ENCODE peak calls at places on chromosomes 6 and 20, in eight cellular contexts. One of them, this sample, is unnamed.

GRCh38 chr6:52697903-52698302 is 27.0 kb downstream of the TMEM14A start:
- DNase-seq in colonic mucosa: no peak
- DNase-seq in CD4-positive, alpha-beta T cell: no peak
- DNase-seq in GM23248: peak
- DNase-seq in right atrium auricular region: no peak
- DNase-seq in ascending aorta: no peak
- DNase-seq in heart right ventricle: no peak
- DNase-seq in tibial artery: no peak
- DNase-seq in this sample: no peak

GRCh38 chr6:12593720-12594540 is 122.6 kb upstream of the PHACTR1 start:
- DNase-seq in colonic mucosa: no peak
- DNase-seq in CD4-positive, alpha-beta T cell: no peak
- DNase-seq in GM23248: no peak
- DNase-seq in right atrium auricular region: no peak
- DNase-seq in ascending aorta: no peak
- DNase-seq in heart right ventricle: no peak
- DNase-seq in tibial artery: no peak
- DNase-seq in this sample: no peak

GRCh38 chr20:20396794-20397193 is 28.9 kb downstream of the INSM1 start:
- DNase-seq in colonic mucosa: no peak
- DNase-seq in CD4-positive, alpha-beta T cell: no peak
- DNase-seq in GM23248: no peak
- DNase-seq in right atrium auricular region: no peak
- DNase-seq in ascending aorta: no peak
- DNase-seq in heart right ventricle: no peak
- DNase-seq in tibial artery: no peak
- DNase-seq in this sample: no peak

GRCh38 chr6:142942805-142943227 is 2.2 kb downstream of the HIVEP2 start:
- DNase-seq in colonic mucosa: no peak
- DNase-seq in CD4-positive, alpha-beta T cell: no peak
- DNase-seq in GM23248: peak
- DNase-seq in right atrium auricular region: no peak
- DNase-seq in ascending aorta: no peak
- DNase-seq in heart right ventricle: no peak
- DNase-seq in tibial artery: no peak
- DNase-seq in this sample: no peak

GRCh38 chr20:47768016-47768953 is 17.0 kb downstream of the SULF2 start:
- DNase-seq in colonic mucosa: peak
- DNase-seq in CD4-positive, alpha-beta T cell: no peak
- DNase-seq in GM23248: no peak
- DNase-seq in right atrium auricular region: peak
- DNase-seq in ascending aorta: no peak
- DNase-seq in heart right ventricle: peak
- DNase-seq in tibial artery: no peak
- DNase-seq in this sample: no peak

GRCh38 chr6:42043787-42044475 is 6.4 kb upstream of the TAF8 start:
- DNase-seq in colonic mucosa: peak
- DNase-seq in CD4-positive, alpha-beta T cell: peak
- DNase-seq in GM23248: peak
- DNase-seq in right atrium auricular region: peak
- DNase-seq in ascending aorta: peak
- DNase-seq in heart right ventricle: peak
- DNase-seq in tibial artery: peak
- DNase-seq in this sample: peak

GRCh38 chr20:13284830-13285229 is 63.8 kb downstream of the ISM1 start:
- DNase-seq in colonic mucosa: no peak
- DNase-seq in CD4-positive, alpha-beta T cell: no peak
- DNase-seq in GM23248: no peak
- DNase-seq in right atrium auricular region: no peak
- DNase-seq in ascending aorta: no peak
- DNase-seq in heart right ventricle: no peak
- DNase-seq in tibial artery: no peak
- DNase-seq in this sample: no peak

GRCh38 chr20:47678536-47678935 is 106.7 kb downstream of the SULF2 start:
- DNase-seq in colonic mucosa: no peak
- DNase-seq in CD4-positive, alpha-beta T cell: no peak
- DNase-seq in GM23248: no peak
- DNase-seq in right atrium auricular region: no peak
- DNase-seq in ascending aorta: no peak
- DNase-seq in heart right ventricle: no peak
- DNase-seq in tibial artery: no peak
- DNase-seq in this sample: no peak

GRCh38 chr20:46485431-46485830 is 27.9 kb downstream of the ZNF334 start:
- DNase-seq in colonic mucosa: no peak
- DNase-seq in CD4-positive, alpha-beta T cell: no peak
- DNase-seq in GM23248: peak
- DNase-seq in right atrium auricular region: no peak
- DNase-seq in ascending aorta: no peak
- DNase-seq in heart right ventricle: no peak
- DNase-seq in tibial artery: no peak
- DNase-seq in this sample: no peak

GRCh38 chr20:63587781-63588591 is 13.9 kb upstream of the HELZ2 start:
- DNase-seq in colonic mucosa: no peak
- DNase-seq in CD4-positive, alpha-beta T cell: no peak
- DNase-seq in GM23248: no peak
- DNase-seq in right atrium auricular region: no peak
- DNase-seq in ascending aorta: no peak
- DNase-seq in heart right ventricle: no peak
- DNase-seq in tibial artery: no peak
- DNase-seq in this sample: no peak

GRCh38 chr6:111770263-111771083 is 102.8 kb downstream of the FYN start:
- DNase-seq in colonic mucosa: no peak
- DNase-seq in CD4-positive, alpha-beta T cell: no peak
- DNase-seq in GM23248: no peak
- DNase-seq in right atrium auricular region: no peak
- DNase-seq in ascending aorta: no peak
- DNase-seq in heart right ventricle: no peak
- DNase-seq in tibial artery: no peak
- DNase-seq in this sample: no peak

DNA sequence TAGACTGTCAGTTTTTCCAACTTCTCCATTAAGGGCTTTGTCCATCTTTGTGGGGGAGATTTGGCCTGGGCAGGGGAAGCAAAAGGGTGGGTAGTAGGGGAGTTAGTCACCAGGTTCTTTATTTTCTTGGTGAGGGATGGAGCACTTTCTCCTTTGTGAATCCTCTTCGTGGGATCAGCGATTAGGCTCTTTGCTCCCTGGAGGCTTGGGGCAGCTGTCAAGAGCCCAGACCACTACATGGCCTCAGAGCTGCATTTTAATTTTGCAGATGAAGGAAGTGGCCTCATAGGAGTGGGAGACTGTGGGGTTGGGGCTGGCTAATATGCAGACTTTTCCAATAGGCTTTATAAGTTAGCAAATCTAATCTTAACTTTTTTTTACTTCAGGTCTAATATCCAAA is 168.1 kb upstream of the DEFB112 start:
- DNase-seq in colonic mucosa: no peak
- DNase-seq in CD4-positive, alpha-beta T cell: no peak
- DNase-seq in GM23248: no peak
- DNase-seq in right atrium auricular region: no peak
- DNase-seq in ascending aorta: no peak
- DNase-seq in heart right ventricle: no peak
- DNase-seq in tibial artery: no peak
- DNase-seq in this sample: no peak
- H3K27ac ChIP-seq in colonic mucosa: no peak
- H3K27ac ChIP-seq in CD4-positive, alpha-beta T cell: no peak
- H3K27ac ChIP-seq in GM23248: no peak
- H3K27ac ChIP-seq in right atrium auricular region: no peak
- H3K27ac ChIP-seq in ascending aorta: no peak
- H3K27ac ChIP-seq in heart right ventricle: no peak
- H3K27ac ChIP-seq in tibial artery: no peak
- H3K27ac ChIP-seq in this sample: no peak

GRCh38 chr20:61758556-61759200 is 307.0 kb downstream of the TAF4 start:
- DNase-seq in colonic mucosa: no peak
- DNase-seq in CD4-positive, alpha-beta T cell: no peak
- DNase-seq in GM23248: no peak
- DNase-seq in right atrium auricular region: no peak
- DNase-seq in ascending aorta: no peak
- DNase-seq in heart right ventricle: no peak
- DNase-seq in tibial artery: peak
- DNase-seq in this sample: no peak

GRCh38 chr20:61759286-61760065 is 306.2 kb downstream of the TAF4 start:
- DNase-seq in colonic mucosa: no peak
- DNase-seq in CD4-positive, alpha-beta T cell: no peak
- DNase-seq in GM23248: no peak
- DNase-seq in right atrium auricular region: no peak
- DNase-seq in ascending aorta: no peak
- DNase-seq in heart right ventricle: no peak
- DNase-seq in tibial artery: peak
- DNase-seq in this sample: no peak

GRCh38 chr20:61761453-61762207 is 304.1 kb downstream of the TAF4 start:
- DNase-seq in colonic mucosa: no peak
- DNase-seq in CD4-positive, alpha-beta T cell: no peak
- DNase-seq in GM23248: no peak
- DNase-seq in right atrium auricular region: no peak
- DNase-seq in ascending aorta: no peak
- DNase-seq in heart right ventricle: no peak
- DNase-seq in tibial artery: peak
- DNase-seq in this sample: no peak

GRCh38 chr20:61762208-61762710 is 303.4 kb downstream of the TAF4 start:
- DNase-seq in colonic mucosa: no peak
- DNase-seq in CD4-positive, alpha-beta T cell: no peak
- DNase-seq in GM23248: peak
- DNase-seq in right atrium auricular region: no peak
- DNase-seq in ascending aorta: no peak
- DNase-seq in heart right ventricle: no peak
- DNase-seq in tibial artery: peak
- DNase-seq in this sample: no peak

DNA sequence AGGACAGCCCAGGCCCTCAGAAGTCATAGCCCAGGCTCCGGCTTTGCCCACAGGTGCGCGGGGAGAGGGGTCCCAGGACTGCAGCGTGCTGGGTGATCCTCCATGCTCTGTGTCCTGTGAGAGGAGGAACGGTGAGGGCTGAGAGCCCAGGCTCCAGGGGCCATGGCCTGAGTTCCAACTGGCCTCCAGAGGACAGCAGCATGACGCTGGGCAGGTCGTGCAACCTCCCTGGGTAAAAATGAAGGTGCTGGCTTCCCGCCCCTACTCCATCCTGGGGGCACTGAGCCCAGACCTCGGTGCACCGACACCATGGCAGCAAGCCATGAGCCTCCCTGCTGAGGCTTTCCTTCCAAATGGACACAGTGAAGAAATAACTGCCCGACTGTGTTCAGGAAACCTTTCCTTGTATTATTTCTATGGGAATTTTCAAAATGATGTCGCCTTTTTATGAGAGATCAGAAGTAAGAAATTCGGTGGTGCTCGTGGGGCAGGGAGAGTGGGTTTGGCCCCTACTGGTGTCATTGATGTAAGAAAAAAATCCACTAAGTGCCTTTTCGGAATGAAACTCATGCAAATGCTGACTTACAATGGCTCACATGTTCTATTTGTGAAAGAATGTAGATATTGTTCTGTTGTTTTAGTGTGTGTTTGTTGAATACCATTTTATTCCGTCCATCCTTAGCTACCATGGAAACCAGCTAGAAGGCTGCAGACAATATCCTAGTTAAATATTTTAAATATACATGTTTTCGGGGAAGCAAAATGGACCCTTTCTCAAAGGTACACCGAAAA is 305.2 kb downstream of the TAF4 start:
- DNase-seq in colonic mucosa: no peak
- DNase-seq in CD4-positive, alpha-beta T cell: no peak
- DNase-seq in GM23248: no peak
- DNase-seq in right atrium auricular region: no peak
- DNase-seq in ascending aorta: no peak
- DNase-seq in heart right ventricle: no peak
- DNase-seq in tibial artery: peak
- DNase-seq in this sample: no peak
- H3K27ac ChIP-seq in colonic mucosa: no peak
- H3K27ac ChIP-seq in CD4-positive, alpha-beta T cell: no peak
- H3K27ac ChIP-seq in GM23248: no peak
- H3K27ac ChIP-seq in right atrium auricular region: no peak
- H3K27ac ChIP-seq in ascending aorta: no peak
- H3K27ac ChIP-seq in heart right ventricle: no peak
- H3K27ac ChIP-seq in tibial artery: no peak
- H3K27ac ChIP-seq in this sample: no peak

GRCh38 chr6:170049641-170050491 is 241.0 kb downstream of the DLL1 start:
- DNase-seq in colonic mucosa: peak
- DNase-seq in CD4-positive, alpha-beta T cell: no peak
- DNase-seq in GM23248: peak
- DNase-seq in right atrium auricular region: peak
- DNase-seq in ascending aorta: peak
- DNase-seq in heart right ventricle: peak
- DNase-seq in tibial artery: peak
- DNase-seq in this sample: peak
- H3K27ac ChIP-seq in colonic mucosa: peak
- H3K27ac ChIP-seq in CD4-positive, alpha-beta T cell: no peak
- H3K27ac ChIP-seq in GM23248: no peak
- H3K27ac ChIP-seq in right atrium auricular region: peak
- H3K27ac ChIP-seq in ascending aorta: no peak
- H3K27ac ChIP-seq in heart right ventricle: peak
- H3K27ac ChIP-seq in tibial artery: no peak
- H3K27ac ChIP-seq in this sample: peak

GRCh38 chr20:52129611-52130010 is 62.0 kb downstream of the ZFP64 start:
- DNase-seq in colonic mucosa: no peak
- DNase-seq in CD4-positive, alpha-beta T cell: no peak
- DNase-seq in GM23248: no peak
- DNase-seq in right atrium auricular region: no peak
- DNase-seq in ascending aorta: no peak
- DNase-seq in heart right ventricle: no peak
- DNase-seq in tibial artery: no peak
- DNase-seq in this sample: no peak

GRCh38 chr20:52127309-52127708 is 64.3 kb downstream of the ZFP64 start:
- DNase-seq in colonic mucosa: no peak
- DNase-seq in CD4-positive, alpha-beta T cell: no peak
- DNase-seq in GM23248: no peak
- DNase-seq in right atrium auricular region: no peak
- DNase-seq in ascending aorta: no peak
- DNase-seq in heart right ventricle: no peak
- DNase-seq in tibial artery: no peak
- DNase-seq in this sample: no peak

GRCh38 chr20:52130406-52130805 is 61.2 kb downstream of the ZFP64 start:
- DNase-seq in colonic mucosa: no peak
- DNase-seq in CD4-positive, alpha-beta T cell: no peak
- DNase-seq in GM23248: no peak
- DNase-seq in right atrium auricular region: no peak
- DNase-seq in ascending aorta: no peak
- DNase-seq in heart right ventricle: no peak
- DNase-seq in tibial artery: no peak
- DNase-seq in this sample: no peak

GRCh38 chr20:52124821-52125220 is 66.8 kb downstream of the ZFP64 start:
- DNase-seq in colonic mucosa: no peak
- DNase-seq in CD4-positive, alpha-beta T cell: no peak
- DNase-seq in GM23248: no peak
- DNase-seq in right atrium auricular region: no peak
- DNase-seq in ascending aorta: no peak
- DNase-seq in heart right ventricle: no peak
- DNase-seq in tibial artery: no peak
- DNase-seq in this sample: no peak
- H3K27ac ChIP-seq in colonic mucosa: no peak
- H3K27ac ChIP-seq in CD4-positive, alpha-beta T cell: no peak
- H3K27ac ChIP-seq in GM23248: no peak
- H3K27ac ChIP-seq in right atrium auricular region: no peak
- H3K27ac ChIP-seq in ascending aorta: no peak
- H3K27ac ChIP-seq in heart right ventricle: no peak
- H3K27ac ChIP-seq in tibial artery: no peak
- H3K27ac ChIP-seq in this sample: no peak

This sample was measured in gastrocnemius medialis.